ENCODE peak calls at places on chromosomes 11 and 22, in ten cellular contexts. One of them, this sample, is unnamed.

GRCh38 chr11:122424636-122425035 is 230.9 kb upstream of the UBASH3B start:
- DNase-seq in ELF-1: no peak
- DNase-seq in hepatic stellate cell: no peak
- DNase-seq in occipital lobe: no peak
- DNase-seq in iPS DF 19.7: no peak
- DNase-seq in NCI-H146: no peak
- DNase-seq in foreskin fibroblast: no peak
- DNase-seq in stimulated activated CD4-positive, alpha-beta T cell treated with anti-CD3 and anti-CD28 coated beads, TNF-alpha, amount 100 ng/mL, for 1 hour: no peak
- DNase-seq in testis: no peak
- DNase-seq in cardiac muscle cell: no peak
- DNase-seq in this sample: no peak

GRCh38 chr22:38874529-38875222 is 2.7 kb upstream of the CBX6 start:
- DNase-seq in ELF-1: no peak
- DNase-seq in hepatic stellate cell: no peak
- DNase-seq in occipital lobe: no peak
- DNase-seq in iPS DF 19.7: no peak
- DNase-seq in NCI-H146: no peak
- DNase-seq in foreskin fibroblast: no peak
- DNase-seq in stimulated activated CD4-positive, alpha-beta T cell treated with anti-CD3 and anti-CD28 coated beads, TNF-alpha, amount 100 ng/mL, for 1 hour: no peak
- DNase-seq in testis: no peak
- DNase-seq in cardiac muscle cell: no peak
- DNase-seq in this sample: no peak

GRCh38 chr11:117717485-117718314 is 79.3 kb downstream of the DSCAML1 start:
- DNase-seq in ELF-1: peak; percentile 50
- DNase-seq in hepatic stellate cell: no peak
- DNase-seq in occipital lobe: peak; percentile 75
- DNase-seq in iPS DF 19.7: no peak
- DNase-seq in NCI-H146: peak; percentile 59
- DNase-seq in foreskin fibroblast: no peak
- DNase-seq in stimulated activated CD4-positive, alpha-beta T cell treated with anti-CD3 and anti-CD28 coated beads, TNF-alpha, amount 100 ng/mL, for 1 hour: no peak
- DNase-seq in testis: no peak
- DNase-seq in cardiac muscle cell: no peak
- DNase-seq in this sample: no peak

GRCh38 chr22:35054064-35054463 is 11.9 kb upstream of the ISX start:
- DNase-seq in ELF-1: no peak
- DNase-seq in hepatic stellate cell: no peak
- DNase-seq in occipital lobe: no peak
- DNase-seq in iPS DF 19.7: no peak
- DNase-seq in NCI-H146: no peak
- DNase-seq in foreskin fibroblast: no peak
- DNase-seq in stimulated activated CD4-positive, alpha-beta T cell treated with anti-CD3 and anti-CD28 coated beads, TNF-alpha, amount 100 ng/mL, for 1 hour: no peak
- DNase-seq in testis: no peak
- DNase-seq in cardiac muscle cell: no peak
- DNase-seq in this sample: no peak

GRCh38 chr11:10607462-10607861 is 39.0 kb upstream of the LYVE1 start:
- DNase-seq in ELF-1: no peak
- DNase-seq in hepatic stellate cell: no peak
- DNase-seq in occipital lobe: no peak
- DNase-seq in iPS DF 19.7: no peak
- DNase-seq in NCI-H146: no peak
- DNase-seq in foreskin fibroblast: no peak
- DNase-seq in stimulated activated CD4-positive, alpha-beta T cell treated with anti-CD3 and anti-CD28 coated beads, TNF-alpha, amount 100 ng/mL, for 1 hour: no peak
- DNase-seq in testis: no peak
- DNase-seq in cardiac muscle cell: no peak
- DNase-seq in this sample: no peak

GRCh38 chr11:103594283-103594682 is 442.2 kb upstream of the DDI1 start:
- DNase-seq in ELF-1: no peak
- DNase-seq in hepatic stellate cell: no peak
- DNase-seq in occipital lobe: no peak
- DNase-seq in iPS DF 19.7: no peak
- DNase-seq in NCI-H146: peak; percentile 81
- DNase-seq in foreskin fibroblast: no peak
- DNase-seq in stimulated activated CD4-positive, alpha-beta T cell treated with anti-CD3 and anti-CD28 coated beads, TNF-alpha, amount 100 ng/mL, for 1 hour: no peak
- DNase-seq in testis: no peak
- DNase-seq in cardiac muscle cell: no peak
- DNase-seq in this sample: no peak

GRCh38 chr11:47051217-47051616 is 114.7 kb downstream of the CSTPP1 start:
- DNase-seq in ELF-1: no peak
- DNase-seq in hepatic stellate cell: no peak
- DNase-seq in occipital lobe: no peak
- DNase-seq in iPS DF 19.7: no peak
- DNase-seq in NCI-H146: no peak
- DNase-seq in foreskin fibroblast: no peak
- DNase-seq in stimulated activated CD4-positive, alpha-beta T cell treated with anti-CD3 and anti-CD28 coated beads, TNF-alpha, amount 100 ng/mL, for 1 hour: no peak
- DNase-seq in testis: no peak
- DNase-seq in cardiac muscle cell: peak; percentile 80
- DNase-seq in this sample: peak; percentile 38

GRCh38 chr22:42277988-42278776 is 7.7 kb upstream of the TCF20 start:
- DNase-seq in ELF-1: peak; percentile 81
- DNase-seq in hepatic stellate cell: no peak
- DNase-seq in occipital lobe: no peak
- DNase-seq in iPS DF 19.7: no peak
- DNase-seq in NCI-H146: peak; percentile 37
- DNase-seq in foreskin fibroblast: no peak
- DNase-seq in stimulated activated CD4-positive, alpha-beta T cell treated with anti-CD3 and anti-CD28 coated beads, TNF-alpha, amount 100 ng/mL, for 1 hour: no peak
- DNase-seq in testis: no peak
- DNase-seq in cardiac muscle cell: peak; percentile 22
- DNase-seq in this sample: no peak

GRCh38 chr11:74535371-74536118 is 42.0 kb upstream of the LIPT2 start:
- DNase-seq in ELF-1: no peak
- DNase-seq in hepatic stellate cell: no peak
- DNase-seq in occipital lobe: no peak
- DNase-seq in iPS DF 19.7: no peak
- DNase-seq in NCI-H146: no peak
- DNase-seq in foreskin fibroblast: no peak
- DNase-seq in stimulated activated CD4-positive, alpha-beta T cell treated with anti-CD3 and anti-CD28 coated beads, TNF-alpha, amount 100 ng/mL, for 1 hour: no peak
- DNase-seq in testis: no peak
- DNase-seq in cardiac muscle cell: no peak
- DNase-seq in this sample: no peak

GRCh38 chr11:34366522-34366921 is 8.7 kb upstream of the ABTB2 start:
- DNase-seq in ELF-1: no peak
- DNase-seq in hepatic stellate cell: no peak
- DNase-seq in occipital lobe: no peak
- DNase-seq in iPS DF 19.7: no peak
- DNase-seq in NCI-H146: peak; percentile 51
- DNase-seq in foreskin fibroblast: no peak
- DNase-seq in stimulated activated CD4-positive, alpha-beta T cell treated with anti-CD3 and anti-CD28 coated beads, TNF-alpha, amount 100 ng/mL, for 1 hour: no peak
- DNase-seq in testis: no peak
- DNase-seq in cardiac muscle cell: no peak
- DNase-seq in this sample: no peak

GRCh38 chr22:46425011-46425410 is 89.5 kb downstream of the TRMU start:
- DNase-seq in ELF-1: no peak
- DNase-seq in hepatic stellate cell: peak; percentile 77
- DNase-seq in occipital lobe: no peak
- DNase-seq in iPS DF 19.7: no peak
- DNase-seq in NCI-H146: no peak
- DNase-seq in foreskin fibroblast: peak; percentile 15
- DNase-seq in stimulated activated CD4-positive, alpha-beta T cell treated with anti-CD3 and anti-CD28 coated beads, TNF-alpha, amount 100 ng/mL, for 1 hour: no peak
- DNase-seq in testis: no peak
- DNase-seq in cardiac muscle cell: peak; percentile 11
- DNase-seq in this sample: peak; percentile 86

This sample was measured in AG20443.